ENCODE peak calls at places on chromosome 22, in five cellular contexts. Z is activated B cell treated with CpG ODN at 0.5 μM for 24 hours, Y is progenitor cell of endocrine pancreas, L is glutamatergic neuron, V is BJ. Q is an unnamed sample.

GRCh38 chr22:35113341-35113740 is 47.4 kb downstream of the ISX start:
- DNase-seq in V (no peak), L (no peak), Y (no peak), Z (no peak), Q (no peak)

GRCh38 chr22:46114518-46115387 is 35.6 kb upstream of the PPARA start:
- DNase-seq in Z (no peak), V (no peak), Y (no peak), L (no peak), Q (no peak)

GRCh38 chr22:28600546-28601143 is 79.0 kb downstream of the TTC28 start:
- DNase-seq in Z (no peak), Y (no peak), V (no peak), L (no peak), Q (no peak)

GRCh38 chr22:29320546-29320945 is 5.0 kb upstream of the RASL10A start:
- DNase-seq in Z (no peak), L (no peak), Y (no peak), V (no peak), Q (no peak)

GRCh38 chr22:30943368-30943767 is 25.2 kb downstream of the MORC2 start:
- DNase-seq in L (no peak), Y (no peak), V (no peak), Z (no peak), Q (no peak)

GRCh38 chr22:40294696-40295095 is 51.6 kb upstream of the ADSL start:
- DNase-seq in Y (no peak), L (no peak), V (no peak), Z (no peak), Q (no peak)

GRCh38 chr22:17846326-17846992 is 72.2 kb upstream of the BID start:
- DNase-seq in V (no peak), Y (no peak), Z (no peak), L (no peak), Q (no peak)

GRCh38 chr22:43921361-43921760 is 2.2 kb upstream of the PNPLA3 start:
- DNase-seq in Y (no peak), Z (no peak), L (no peak), V (peak), Q (no peak)

GRCh38 chr22:31940506-31940905 is 3.8 kb upstream of the YWHAH start:
- DNase-seq in V (no peak), Y (no peak), Z (no peak), L (no peak), Q (no peak)

GRCh38 chr22:35319244-35319985 is 19.7 kb downstream of the TOM1 start:
- DNase-seq in V (no peak), Y (no peak), Z (no peak), L (no peak), Q (no peak)

GRCh38 chr22:43643362-43643761 is 168.7 kb downstream of the EFCAB6 start:
- DNase-seq in Y (no peak), L (no peak), Z (no peak), V (no peak), Q (no peak)

GRCh38 chr22:50403701-50404101 is 60.6 kb downstream of the PPP6R2 start:
- DNase-seq in L (no peak), Z (no peak), Y (no peak), V (no peak), Q (no peak)

GRCh38 chr22:42717197-42717967 is 3.3 kb downstream of the A4GALT start:
- DNase-seq in V (no peak), Z (no peak), L (peak), Y (no peak), Q (no peak)

GRCh38 chr22:43895986-43896645 is 4.3 kb upstream of the PNPLA5 start:
- DNase-seq in Y (no peak), L (no peak), V (no peak), Z (no peak), Q (no peak)

GRCh38 chr22:44479662-44480061 is 18.4 kb downstream of the RTL6 start:
- DNase-seq in Z (no peak), V (no peak), L (no peak), Y (no peak), Q (no peak)

GRCh38 chr22:31915499-31916065 is 28.8 kb upstream of the YWHAH start:
- DNase-seq in V (no peak), L (no peak), Z (no peak), Y (no peak), Q (no peak)

GRCh38 chr22:33023119-33023827 is 34.9 kb downstream of the SYN3 start:
- DNase-seq in Z (no peak), V (no peak), L (no peak), Y (no peak), Q (no peak)

GRCh38 chr22:18103527-18104269 is 6.9 kb upstream of the TUBA8 start:
- DNase-seq in V (no peak), Z (no peak), L (no peak), Y (no peak), Q (no peak)

GRCh38 chr22:30894371-30894740 is 74.2 kb downstream of the MORC2 start:
- DNase-seq in L (no peak), Y (no peak), Z (no peak), V (no peak), Q (no peak)

GRCh38 chr22:42169055-42169469 is 38.5 kb upstream of the CYP2D6 start:
- DNase-seq in L (peak), Z (peak), V (no peak), Y (peak), Q (no peak)

GRCh38 chr22:17705565-17706450 is 67.3 kb downstream of the BCL2L13 start:
- DNase-seq in Z (no peak), Y (no peak), V (no peak), L (no peak), Q (no peak)

GRCh38 chr22:31160328-31160978 is 471 bp downstream of the RNF185 start:
- DNase-seq in L (peak), Y (no peak), V (no peak), Z (no peak), Q (no peak)

GRCh38 chr22:39904864-39905263 is 4.0 kb downstream of the GRAP2 start:
- DNase-seq in Z (no peak), Y (no peak), L (no peak), V (no peak), Q (no peak)

GRCh38 chr22:27151407-27151806 is 494.0 kb downstream of the MIAT start:
- DNase-seq in Y (no peak), V (no peak), Z (no peak), L (no peak), Q (no peak)
- TF ChIP-seq CTCF in Y (no peak), V (no peak), Z (no peak), L (no peak), Q (no peak)

GRCh38 chr22:49305215-49305965 is 522.3 kb downstream of the BRD1 start:
- DNase-seq in V (no peak), Y (peak), L (peak), Z (peak), Q (no peak)
- TF ChIP-seq CTCF in V (peak), Y (peak), L (peak), Z (no peak), Q (peak)

GRCh38 chr22:36334081-36334831 is 53.5 kb downstream of the MYH9 start:
- DNase-seq in V (no peak), L (no peak), Y (no peak), Z (no peak), Q (no peak)
- TF ChIP-seq CTCF in V (no peak), L (no peak), Y (no peak), Z (no peak), Q (no peak)

GRCh38 chr22:24068717-24069116 is 57.6 kb downstream of the CABIN1 start:
- DNase-seq in V (no peak), L (no peak), Y (no peak), Z (no peak), Q (no peak)

GRCh38 chr22:24070553-24070952 is 59.4 kb downstream of the CABIN1 start:
- DNase-seq in V (no peak), Z (no peak), Y (no peak), L (no peak), Q (no peak)

GRCh38 chr22:24072361-24072760 is 61.3 kb downstream of the CABIN1 start:
- DNase-seq in Z (no peak), L (no peak), Y (no peak), V (no peak), Q (no peak)

GRCh38 chr22:24069721-24070120 is 58.6 kb downstream of the CABIN1 start:
- DNase-seq in V (no peak), L (no peak), Z (no peak), Y (no peak), Q (no peak)

GRCh38 chr22:24071686-24072085 is 60.6 kb downstream of the CABIN1 start:
- DNase-seq in Y (no peak), L (no peak), Z (no peak), V (no peak), Q (no peak)
- TF ChIP-seq CTCF in Y (no peak), L (no peak), Z (no peak), V (no peak), Q (no peak)

GRCh38 chr22:37696657-37697539 is at the start of gene TRIOBP:
- DNase-seq in V (peak), Y (peak), L (peak), Z (peak), Q (peak)
- TF ChIP-seq CTCF in V (peak), Y (peak), L (peak), Z (no peak), Q (peak)

GRCh38 chr22:23857606-23858483 is at the start of gene SLC2A11:
- DNase-seq in L (peak), V (peak), Y (peak), Z (peak), Q (peak)

GRCh38 chr22:23862103-23862502 is 4.4 kb downstream of the SLC2A11 start:
- DNase-seq in Z (no peak), Y (no peak), V (no peak), L (peak), Q (no peak)

GRCh38 chr22:23859201-23859600 is 1.5 kb downstream of the SLC2A11 start:
- DNase-seq in Z (no peak), V (no peak), Y (no peak), L (no peak), Q (no peak)

GRCh38 chr22:23858484-23858815 is 775 bp downstream of the SLC2A11 start:
- DNase-seq in Z (no peak), V (no peak), L (no peak), Y (no peak), Q (no peak)

DNA sequence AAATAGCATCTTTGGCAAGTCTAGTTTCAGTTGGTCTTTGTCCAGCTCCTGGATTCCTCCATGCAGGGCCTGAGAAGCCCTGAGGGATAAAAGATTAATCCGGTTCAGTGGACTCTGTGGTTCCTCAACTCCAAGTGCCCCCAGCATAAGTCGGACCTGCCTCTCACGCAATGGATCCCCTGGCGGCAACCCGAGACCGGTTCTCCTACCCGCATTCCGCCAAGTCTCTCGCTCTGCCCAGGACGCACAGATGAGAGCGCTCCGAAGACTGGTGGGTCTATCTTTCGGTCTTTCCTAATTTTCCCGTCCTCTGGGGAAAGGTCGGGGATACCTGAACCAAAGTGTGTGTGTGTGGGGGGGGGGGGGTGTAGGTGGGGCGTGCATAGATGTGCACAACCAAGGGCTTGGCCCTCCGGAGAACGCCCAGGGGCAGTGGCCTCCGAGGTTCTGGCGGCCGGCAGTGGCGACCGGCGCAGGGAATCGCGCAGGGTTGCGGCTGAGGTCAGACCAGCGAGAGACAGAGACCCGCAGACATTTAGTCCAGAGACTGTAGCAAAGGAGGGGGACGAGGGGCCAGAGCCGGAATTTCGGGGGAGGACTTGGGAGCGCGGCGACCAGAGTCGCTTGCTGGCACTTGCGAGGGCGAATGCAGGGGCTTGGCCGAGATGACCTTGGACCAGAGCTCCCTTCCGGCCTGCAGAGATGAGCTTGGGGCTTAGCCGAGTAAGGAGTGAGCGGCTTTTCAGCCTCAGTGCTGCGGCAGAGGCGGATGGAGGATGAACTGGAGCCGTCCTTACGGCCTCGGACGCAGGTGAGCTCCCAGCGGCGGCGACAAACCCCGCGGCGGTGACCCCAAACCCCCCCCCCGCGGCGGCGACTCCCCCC is 712 bp upstream of the SLC2A11 start:
- DNase-seq in Z (peak), L (peak), V (peak), Y (peak), Q (peak)
- TF ChIP-seq CTCF in Z (no peak), L (no peak), V (peak), Y (peak), Q (no peak)

GRCh38 chr22:20188567-20188877 is 37.7 kb upstream of the CCDC188 start:
- DNase-seq in L (no peak), V (no peak), Y (no peak), Z (no peak), Q (no peak)
- TF ChIP-seq CTCF in L (no peak), V (no peak), Y (no peak), Z (no peak), Q (no peak)

DNA sequence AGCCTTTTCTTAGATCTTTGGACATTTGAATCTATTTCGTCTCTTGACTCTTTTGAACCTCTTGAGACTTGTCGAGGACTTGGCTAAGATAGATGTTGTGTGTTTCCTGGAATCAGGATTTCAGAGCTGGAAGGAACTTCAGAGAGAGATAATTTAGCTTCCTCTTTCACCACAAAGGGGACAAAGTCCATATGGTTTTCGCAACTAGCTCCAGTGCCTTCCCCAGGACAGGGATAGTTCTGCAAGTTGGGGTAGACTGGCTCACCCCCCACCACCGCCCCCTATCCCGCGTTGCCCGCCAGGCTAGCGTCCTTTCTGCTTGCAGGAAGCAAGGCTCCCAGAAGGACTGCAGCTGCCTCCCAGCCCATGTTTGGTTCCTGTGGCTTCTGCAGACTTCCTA is 75.7 kb upstream of the MYO18B start:
- DNase-seq in L (no peak), Y (no peak), V (no peak), Z (no peak), Q (no peak)
- TF ChIP-seq CTCF in L (no peak), Y (no peak), V (no peak), Z (no peak), Q (no peak)

GRCh38 chr22:38572065-38572464 is 2.1 kb upstream of the DMC1 start:
- DNase-seq in Y (no peak), V (no peak), L (no peak), Z (no peak), Q (no peak)

GRCh38 chr22:38569181-38569971 is 607 bp downstream of the DMC1 start:
- DNase-seq in L (peak), V (no peak), Z (no peak), Y (no peak), Q (no peak)

GRCh38 chr22:38567531-38568245 is 2.3 kb downstream of the DMC1 start:
- DNase-seq in Y (no peak), V (no peak), Z (no peak), L (no peak), Q (no peak)

GRCh38 chr22:38569972-38570840 is at the start of gene DMC1:
- DNase-seq in Z (peak), L (peak), Y (peak), V (no peak), Q (peak)

GRCh38 chr22:38570841-38571364 is 920 bp upstream of the DMC1 start:
- DNase-seq in V (no peak), Z (no peak), Y (peak), L (peak), Q (no peak)
- TF ChIP-seq CTCF in V (peak), Z (no peak), Y (no peak), L (no peak), Q (no peak)

Q was measured in D721Med.